ENCODE peak calls at places on chromosomes 6 and 20, in eight cellular contexts. One of them, this sample, is unnamed.

GRCh38 chr20:12982098-12982497 is 26.7 kb upstream of the SPTLC3 start:
- DNase-seq in CD8-positive, alpha-beta T cell: no peak
- DNase-seq in upper lobe of right lung: no peak
- DNase-seq in heart right ventricle: no peak
- DNase-seq in choroid plexus epithelial cell: no peak
- DNase-seq in GM23248: no peak
- DNase-seq in CD8-positive, alpha-beta memory T cell: no peak
- DNase-seq in psoas muscle: no peak
- DNase-seq in this sample: no peak

GRCh38 chr6:160306284-160306683 is 41.9 kb upstream of the SLC22A3 start:
- DNase-seq in GM23248: no peak
- DNase-seq in psoas muscle: no peak
- DNase-seq in upper lobe of right lung: no peak
- DNase-seq in heart right ventricle: no peak
- DNase-seq in choroid plexus epithelial cell: no peak
- DNase-seq in CD8-positive, alpha-beta T cell: no peak
- DNase-seq in CD8-positive, alpha-beta memory T cell: no peak
- DNase-seq in this sample: no peak

GRCh38 chr6:63731946-63732735 is 96.5 kb downstream of the PHF3 start:
- DNase-seq in upper lobe of right lung: no peak
- DNase-seq in choroid plexus epithelial cell: peak
- DNase-seq in CD8-positive, alpha-beta memory T cell: no peak
- DNase-seq in GM23248: peak
- DNase-seq in psoas muscle: no peak
- DNase-seq in heart right ventricle: no peak
- DNase-seq in CD8-positive, alpha-beta T cell: no peak
- DNase-seq in this sample: no peak

GRCh38 chr6:41531591-41532582 is 14.3 kb upstream of the FOXP4 start:
- DNase-seq in GM23248: peak
- DNase-seq in heart right ventricle: no peak
- DNase-seq in upper lobe of right lung: no peak
- DNase-seq in CD8-positive, alpha-beta memory T cell: peak
- DNase-seq in CD8-positive, alpha-beta T cell: no peak
- DNase-seq in choroid plexus epithelial cell: peak
- DNase-seq in psoas muscle: no peak
- DNase-seq in this sample: peak

GRCh38 chr6:24458937-24459336 is 30.4 kb downstream of the GPLD1 start:
- DNase-seq in CD8-positive, alpha-beta memory T cell: no peak
- DNase-seq in heart right ventricle: no peak
- DNase-seq in CD8-positive, alpha-beta T cell: no peak
- DNase-seq in choroid plexus epithelial cell: no peak
- DNase-seq in upper lobe of right lung: no peak
- DNase-seq in GM23248: no peak
- DNase-seq in psoas muscle: no peak
- DNase-seq in this sample: no peak

GRCh38 chr6:140245641-140246040 is 871.2 kb upstream of the CITED2 start:
- DNase-seq in GM23248: no peak
- DNase-seq in choroid plexus epithelial cell: no peak
- DNase-seq in heart right ventricle: no peak
- DNase-seq in upper lobe of right lung: no peak
- DNase-seq in psoas muscle: no peak
- DNase-seq in CD8-positive, alpha-beta T cell: no peak
- DNase-seq in CD8-positive, alpha-beta memory T cell: no peak
- DNase-seq in this sample: no peak

GRCh38 chr20:64065973-64066341 is 3.0 kb downstream of the TCEA2 start:
- DNase-seq in choroid plexus epithelial cell: peak
- DNase-seq in upper lobe of right lung: no peak
- DNase-seq in CD8-positive, alpha-beta memory T cell: peak
- DNase-seq in CD8-positive, alpha-beta T cell: no peak
- DNase-seq in GM23248: peak
- DNase-seq in psoas muscle: no peak
- DNase-seq in heart right ventricle: no peak
- DNase-seq in this sample: peak

GRCh38 chr20:2699775-2700413 is 7.3 kb downstream of the EBF4 start:
- DNase-seq in CD8-positive, alpha-beta T cell: no peak
- DNase-seq in upper lobe of right lung: no peak
- DNase-seq in psoas muscle: no peak
- DNase-seq in GM23248: no peak
- DNase-seq in CD8-positive, alpha-beta memory T cell: no peak
- DNase-seq in choroid plexus epithelial cell: no peak
- DNase-seq in heart right ventricle: no peak
- DNase-seq in this sample: no peak

GRCh38 chr6:72824833-72825232 is 203.0 kb downstream of the KCNQ5 start:
- DNase-seq in CD8-positive, alpha-beta memory T cell: no peak
- DNase-seq in heart right ventricle: no peak
- DNase-seq in upper lobe of right lung: no peak
- DNase-seq in psoas muscle: no peak
- DNase-seq in CD8-positive, alpha-beta T cell: no peak
- DNase-seq in choroid plexus epithelial cell: no peak
- DNase-seq in GM23248: no peak
- DNase-seq in this sample: no peak

GRCh38 chr20:51749674-51750036 is 18.5 kb downstream of the ATP9A start:
- DNase-seq in CD8-positive, alpha-beta T cell: no peak
- DNase-seq in psoas muscle: no peak
- DNase-seq in CD8-positive, alpha-beta memory T cell: no peak
- DNase-seq in GM23248: peak
- DNase-seq in upper lobe of right lung: no peak
- DNase-seq in choroid plexus epithelial cell: peak
- DNase-seq in heart right ventricle: no peak
- DNase-seq in this sample: no peak

GRCh38 chr6:39157511-39157910 is 42.5 kb upstream of the SAYSD1 start:
- DNase-seq in choroid plexus epithelial cell: no peak
- DNase-seq in heart right ventricle: no peak
- DNase-seq in CD8-positive, alpha-beta memory T cell: no peak
- DNase-seq in CD8-positive, alpha-beta T cell: no peak
- DNase-seq in upper lobe of right lung: no peak
- DNase-seq in psoas muscle: no peak
- DNase-seq in GM23248: no peak
- DNase-seq in this sample: peak

GRCh38 chr6:160926281-160927276 is 65.0 kb upstream of the MAP3K4 start:
- DNase-seq in heart right ventricle: no peak
- DNase-seq in psoas muscle: no peak
- DNase-seq in upper lobe of right lung: no peak
- DNase-seq in choroid plexus epithelial cell: no peak
- DNase-seq in CD8-positive, alpha-beta T cell: no peak
- DNase-seq in GM23248: no peak
- DNase-seq in CD8-positive, alpha-beta memory T cell: no peak
- DNase-seq in this sample: no peak

GRCh38 chr6:4023240-4023639 is 55.7 kb downstream of the FAM217A start:
- DNase-seq in choroid plexus epithelial cell: peak
- DNase-seq in CD8-positive, alpha-beta T cell: no peak
- DNase-seq in GM23248: peak
- DNase-seq in upper lobe of right lung: no peak
- DNase-seq in heart right ventricle: no peak
- DNase-seq in CD8-positive, alpha-beta memory T cell: no peak
- DNase-seq in psoas muscle: no peak
- DNase-seq in this sample: no peak

GRCh38 chr20:43532416-43533055 is 25.0 kb downstream of the L3MBTL1 start:
- DNase-seq in psoas muscle: no peak
- DNase-seq in choroid plexus epithelial cell: no peak
- DNase-seq in GM23248: no peak
- DNase-seq in upper lobe of right lung: peak
- DNase-seq in CD8-positive, alpha-beta T cell: no peak
- DNase-seq in heart right ventricle: no peak
- DNase-seq in CD8-positive, alpha-beta memory T cell: no peak
- DNase-seq in this sample: no peak

DNA sequence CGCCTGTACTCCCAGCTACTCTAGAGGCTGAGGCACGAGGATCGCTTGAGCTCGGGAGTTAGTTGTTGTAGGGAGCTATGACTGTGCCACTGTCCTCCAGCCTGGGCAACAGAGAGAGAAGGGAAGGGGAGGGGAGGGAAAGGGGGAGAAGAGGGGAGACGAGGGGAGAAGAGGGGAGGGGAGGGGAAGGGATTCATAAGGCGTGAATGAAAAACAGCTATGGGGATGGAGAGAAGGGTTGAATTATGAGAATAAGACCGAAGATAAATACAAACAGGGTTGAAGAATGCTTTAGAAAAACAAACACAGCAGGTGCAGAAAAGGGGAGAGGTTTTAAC is 106.0 kb downstream of the TRIM27 start:
- DNase-seq in GM23248: no peak
- DNase-seq in choroid plexus epithelial cell: no peak
- DNase-seq in upper lobe of right lung: no peak
- DNase-seq in psoas muscle: no peak
- DNase-seq in heart right ventricle: no peak
- DNase-seq in CD8-positive, alpha-beta T cell: no peak
- DNase-seq in CD8-positive, alpha-beta memory T cell: no peak
- DNase-seq in this sample: no peak
- H3K4me3 ChIP-seq in GM23248: peak
- H3K4me3 ChIP-seq in choroid plexus epithelial cell: no peak
- H3K4me3 ChIP-seq in upper lobe of right lung: no peak
- H3K4me3 ChIP-seq in psoas muscle: no peak
- H3K4me3 ChIP-seq in heart right ventricle: no peak
- H3K4me3 ChIP-seq in CD8-positive, alpha-beta T cell: no peak
- H3K4me3 ChIP-seq in CD8-positive, alpha-beta memory T cell: no peak
- H3K4me3 ChIP-seq in this sample: peak

GRCh38 chr6:44311767-44312166 is 1.4 kb downstream of the AARS2 start:
- DNase-seq in heart right ventricle: no peak
- DNase-seq in CD8-positive, alpha-beta memory T cell: no peak
- DNase-seq in upper lobe of right lung: no peak
- DNase-seq in GM23248: no peak
- DNase-seq in choroid plexus epithelial cell: no peak
- DNase-seq in CD8-positive, alpha-beta T cell: no peak
- DNase-seq in psoas muscle: no peak
- DNase-seq in this sample: no peak
- H3K4me3 ChIP-seq in heart right ventricle: peak
- H3K4me3 ChIP-seq in CD8-positive, alpha-beta memory T cell: no peak
- H3K4me3 ChIP-seq in upper lobe of right lung: no peak
- H3K4me3 ChIP-seq in GM23248: peak
- H3K4me3 ChIP-seq in choroid plexus epithelial cell: no peak
- H3K4me3 ChIP-seq in CD8-positive, alpha-beta T cell: peak
- H3K4me3 ChIP-seq in psoas muscle: no peak
- H3K4me3 ChIP-seq in this sample: peak

GRCh38 chr20:22402990-22403859 is 181.1 kb downstream of the FOXA2 start:
- DNase-seq in psoas muscle: no peak
- DNase-seq in GM23248: peak
- DNase-seq in upper lobe of right lung: no peak
- DNase-seq in heart right ventricle: no peak
- DNase-seq in choroid plexus epithelial cell: peak
- DNase-seq in CD8-positive, alpha-beta memory T cell: no peak
- DNase-seq in CD8-positive, alpha-beta T cell: no peak
- DNase-seq in this sample: no peak
- H3K4me3 ChIP-seq in psoas muscle: peak
- H3K4me3 ChIP-seq in GM23248: peak
- H3K4me3 ChIP-seq in upper lobe of right lung: peak
- H3K4me3 ChIP-seq in heart right ventricle: peak
- H3K4me3 ChIP-seq in choroid plexus epithelial cell: peak
- H3K4me3 ChIP-seq in CD8-positive, alpha-beta memory T cell: no peak
- H3K4me3 ChIP-seq in CD8-positive, alpha-beta T cell: peak
- H3K4me3 ChIP-seq in this sample: no peak

GRCh38 chr6:134177236-134177635 is 124.8 kb upstream of the SLC2A12 start:
- DNase-seq in CD8-positive, alpha-beta T cell: no peak
- DNase-seq in CD8-positive, alpha-beta memory T cell: no peak
- DNase-seq in psoas muscle: no peak
- DNase-seq in upper lobe of right lung: no peak
- DNase-seq in heart right ventricle: no peak
- DNase-seq in choroid plexus epithelial cell: no peak
- DNase-seq in GM23248: no peak
- DNase-seq in this sample: no peak
- H3K4me3 ChIP-seq in CD8-positive, alpha-beta T cell: peak
- H3K4me3 ChIP-seq in CD8-positive, alpha-beta memory T cell: no peak
- H3K4me3 ChIP-seq in psoas muscle: peak
- H3K4me3 ChIP-seq in upper lobe of right lung: peak
- H3K4me3 ChIP-seq in heart right ventricle: no peak
- H3K4me3 ChIP-seq in choroid plexus epithelial cell: no peak
- H3K4me3 ChIP-seq in GM23248: peak
- H3K4me3 ChIP-seq in this sample: no peak

GRCh38 chr20:49284818-49285217 is 7.0 kb upstream of the ZNFX1 start:
- DNase-seq in CD8-positive, alpha-beta T cell: no peak
- DNase-seq in psoas muscle: no peak
- DNase-seq in choroid plexus epithelial cell: no peak
- DNase-seq in upper lobe of right lung: no peak
- DNase-seq in heart right ventricle: no peak
- DNase-seq in GM23248: no peak
- DNase-seq in CD8-positive, alpha-beta memory T cell: no peak
- DNase-seq in this sample: no peak
- H3K4me3 ChIP-seq in CD8-positive, alpha-beta T cell: no peak
- H3K4me3 ChIP-seq in psoas muscle: no peak
- H3K4me3 ChIP-seq in choroid plexus epithelial cell: no peak
- H3K4me3 ChIP-seq in upper lobe of right lung: no peak
- H3K4me3 ChIP-seq in heart right ventricle: no peak
- H3K4me3 ChIP-seq in GM23248: peak
- H3K4me3 ChIP-seq in CD8-positive, alpha-beta memory T cell: no peak
- H3K4me3 ChIP-seq in this sample: no peak

DNA sequence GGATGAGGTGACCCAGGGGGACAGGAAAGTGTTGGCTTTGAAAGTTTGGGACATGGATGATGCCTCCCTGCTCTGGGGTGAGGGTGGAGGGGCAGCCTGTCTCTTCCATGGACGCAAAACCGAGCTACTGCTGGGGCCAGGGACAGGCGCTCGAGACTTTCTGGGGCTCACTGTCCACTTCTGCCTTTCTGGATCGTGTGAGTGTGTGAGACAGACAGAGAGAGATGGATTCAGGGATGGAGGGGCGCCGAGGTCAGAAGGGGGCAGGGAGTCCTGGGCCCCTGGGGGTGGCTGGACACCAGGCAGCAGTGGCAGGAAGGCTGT is 78.0 kb upstream of the GATA5 start:
- DNase-seq in heart right ventricle: no peak
- DNase-seq in psoas muscle: no peak
- DNase-seq in GM23248: no peak
- DNase-seq in choroid plexus epithelial cell: no peak
- DNase-seq in CD8-positive, alpha-beta T cell: no peak
- DNase-seq in CD8-positive, alpha-beta memory T cell: no peak
- DNase-seq in upper lobe of right lung: no peak
- DNase-seq in this sample: no peak
- H3K4me3 ChIP-seq in heart right ventricle: peak
- H3K4me3 ChIP-seq in psoas muscle: peak
- H3K4me3 ChIP-seq in GM23248: no peak
- H3K4me3 ChIP-seq in choroid plexus epithelial cell: no peak
- H3K4me3 ChIP-seq in CD8-positive, alpha-beta T cell: no peak
- H3K4me3 ChIP-seq in CD8-positive, alpha-beta memory T cell: no peak
- H3K4me3 ChIP-seq in upper lobe of right lung: no peak
- H3K4me3 ChIP-seq in this sample: no peak

DNA sequence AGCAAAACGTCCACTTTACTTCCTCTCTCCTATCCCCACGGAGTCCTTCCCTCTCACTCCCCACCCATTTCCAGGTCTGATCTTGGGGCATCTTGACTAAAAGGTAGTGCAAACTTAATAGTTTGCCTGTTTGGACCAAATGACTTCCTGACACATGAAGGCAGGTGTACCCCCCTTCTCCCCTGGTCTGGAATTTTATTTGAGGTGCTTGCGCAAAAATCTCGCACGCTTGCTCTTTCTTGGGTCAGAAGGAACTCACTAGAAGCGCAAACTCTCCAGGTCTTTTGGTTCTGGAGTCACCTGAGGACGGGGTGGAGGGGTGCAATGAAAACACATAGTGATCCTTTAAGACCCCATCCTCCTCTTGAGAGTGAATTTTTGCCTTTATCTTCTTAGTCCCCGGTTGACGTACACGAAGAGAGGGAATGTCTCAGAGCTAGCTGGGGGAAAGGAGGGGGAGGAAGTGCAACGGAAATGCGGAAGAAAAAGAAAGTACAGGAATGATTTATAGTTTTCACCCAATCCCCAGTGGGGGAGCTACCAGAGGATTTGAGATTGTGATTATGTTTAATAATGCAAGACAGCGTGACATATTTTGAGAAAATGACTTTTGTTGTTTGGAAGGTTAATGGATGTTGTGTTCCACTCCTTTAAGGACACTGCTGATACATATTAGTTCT is 4.9 kb downstream of the ADGRB3 start:
- DNase-seq in CD8-positive, alpha-beta T cell: no peak
- DNase-seq in upper lobe of right lung: no peak
- DNase-seq in choroid plexus epithelial cell: no peak
- DNase-seq in CD8-positive, alpha-beta memory T cell: no peak
- DNase-seq in GM23248: no peak
- DNase-seq in psoas muscle: no peak
- DNase-seq in heart right ventricle: no peak
- DNase-seq in this sample: no peak
- H3K4me3 ChIP-seq in CD8-positive, alpha-beta T cell: no peak
- H3K4me3 ChIP-seq in upper lobe of right lung: peak
- H3K4me3 ChIP-seq in choroid plexus epithelial cell: peak
- H3K4me3 ChIP-seq in CD8-positive, alpha-beta memory T cell: no peak
- H3K4me3 ChIP-seq in GM23248: no peak
- H3K4me3 ChIP-seq in psoas muscle: peak
- H3K4me3 ChIP-seq in heart right ventricle: peak
- H3K4me3 ChIP-seq in this sample: no peak

This sample was measured in Jurkat, Clone E6-1.